ENCODE peak calls at places on chromosome 9, in four cellular contexts. W, U, G and Z are unnamed samples.

GRCh38 chr9:93217706-93218105 is 33.8 kb downstream of the WNK2 start:
- DNase-seq in W (no peak), U (no peak), G (no peak), Z (no peak)

GRCh38 chr9:75120661-75121060 is 32.3 kb downstream of the OSTF1 start:
- DNase-seq in W (no peak), U (no peak), G (no peak), Z (no peak)

GRCh38 chr9:125683486-125683885 is 23.5 kb downstream of the MAPKAP1 start:
- DNase-seq in W (no peak), U (no peak), G (no peak), Z (no peak)

GRCh38 chr9:120893585-120893857 is 16.5 kb upstream of the PHF19 start:
- DNase-seq in W (no peak), U (no peak), G (no peak), Z (no peak)

GRCh38 chr9:5389109-5389732 is 48.5 kb downstream of the PLGRKT start:
- DNase-seq in W (no peak), U (no peak), G (no peak), Z (peak; percentile 82)

GRCh38 chr9:91089405-91090131 is 272.1 kb downstream of the AUH start:
- DNase-seq in W (no peak), U (no peak), G (no peak), Z (peak; percentile 56)

GRCh38 chr9:31733166-31733565 is 651.3 kb upstream of the ACO1 start:
- DNase-seq in W (no peak), U (no peak), G (no peak), Z (no peak)

GRCh38 chr9:131367445-131367844 is 26.4 kb upstream of the PRRC2B start:
- DNase-seq in W (no peak), U (no peak), G (no peak), Z (no peak)

GRCh38 chr9:115668506-115668905 is 485.1 kb upstream of the PAPPA start:
- DNase-seq in W (no peak), U (no peak), G (no peak), Z (no peak)

GRCh38 chr9:128703616-128704355 is 1.5 kb downstream of the PKN3 start:
- DNase-seq in W (no peak), U (no peak), G (no peak), Z (no peak)

GRCh38 chr9:2857564-2858198 is 13.8 kb upstream of the PUM3 start:
- DNase-seq in W (peak; percentile 53), U (peak; percentile 26), G (no peak), Z (peak; percentile 77)